ENCODE peak calls at places on chromosomes 13 and 19, in six cellular contexts. Q is T-helper 2 cell, O is 8988T, R is AG08396, G is putamen, V is renal cortical epithelial cell. E is an unnamed sample.
A peak's percentile ranks its signal among the peaks of the same experiment; 100 is the strongest.

GRCh38 chr13:24218977-24219376 is 58.5 kb downstream of the SPATA13 start:
- DNase-seq in O (no peak), V (peak; percentile 63), R (no peak), Q (no peak), G (no peak), E (no peak)

GRCh38 chr19:55436847-55437246 is 6.3 kb downstream of the SHISA7 start:
- DNase-seq in R (no peak), O (no peak), V (no peak), G (no peak), Q (no peak), E (no peak)

GRCh38 chr19:6275170-6275744 is 4.5 kb downstream of the MLLT1 start:
- DNase-seq in R (no peak), V (no peak), G (no peak), O (no peak), Q (no peak), E (no peak)

GRCh38 chr19:36097036-36097435 is 13.9 kb upstream of the OVOL3 start:
- DNase-seq in V (no peak), O (no peak), Q (no peak), R (no peak), G (peak; percentile 95), E (no peak)

GRCh38 chr13:21259571-21260455 is 83.4 kb downstream of the MRPL57 start:
- DNase-seq in Q (no peak), G (no peak), R (no peak), V (no peak), O (no peak), E (no peak)

GRCh38 chr19:15252398-15253018 is 20.3 kb upstream of the EPHX3 start:
- DNase-seq in R (peak; percentile 65), G (peak; percentile 55), Q (no peak), V (no peak), O (no peak), E (no peak)

GRCh38 chr13:52109096-52109495 is 19.8 kb downstream of the NEK5 start:
- DNase-seq in Q (no peak), V (peak; percentile 77), R (no peak), O (no peak), G (no peak), E (peak; percentile 43)

GRCh38 chr19:58196911-58197616 is 14.2 kb downstream of the ZNF274 start:
- DNase-seq in O (no peak), Q (no peak), G (no peak), V (peak; percentile 33), R (no peak), E (peak; percentile 29)

GRCh38 chr19:29936409-29936808 is 5.6 kb upstream of the URI1 start:
- DNase-seq in G (no peak), R (no peak), V (no peak), Q (no peak), O (no peak), E (no peak)

GRCh38 chr13:102799544-102800144 is 725 bp downstream of the BIVM start:
- DNase-seq in V (no peak), O (no peak), G (no peak), R (peak; percentile 55), Q (no peak), E (peak; percentile 42)

GRCh38 chr19:55027472-55028337 is 10.4 kb downstream of the GP6 start:
- DNase-seq in O (no peak), R (no peak), V (no peak), G (no peak), Q (no peak), E (no peak)